ENCODE peak calls at places on chromosomes 13 and 19, in four cellular contexts. J is PC-9, T is breast epithelium, D is tibial artery. C is an unnamed sample. For H3K27me3, the result is how much of the 10 kb centered on the place peaks cover.

GRCh38 chr13:97339019-97339988 is 94.7 kb upstream of the RAP2A start:
- DNase-seq in J (no peak), T (no peak), D (peak), C (peak)

GRCh38 chr13:48579167-48579918 is 46.5 kb upstream of the RCBTB2 start:
- DNase-seq in J (no peak), T (no peak), D (no peak), C (no peak)

GRCh38 chr19:55248166-55248675 is 10.6 kb downstream of the PPP6R1 start:
- DNase-seq in J (no peak), T (no peak), D (no peak), C (no peak)

GRCh38 chr13:66635526-66635925 is 594.6 kb downstream of the PCDH9 start:
- DNase-seq in J (peak), T (no peak), D (no peak), C (no peak)

GRCh38 chr13:99281811-99282263 is 23.7 kb upstream of the GPR18 start:
- DNase-seq in J (no peak), T (no peak), D (peak), C (peak)

GRCh38 chr13:44004881-44005280 is 125.2 kb downstream of the LACC1 start:
- DNase-seq in J (no peak), T (no peak), D (no peak), C (no peak)

GRCh38 chr13:22189176-22190048 is 518.5 kb downstream of the FGF9 start:
- DNase-seq in J (no peak), T (no peak), D (no peak), C (no peak)

GRCh38 chr13:64239372-64239771 is 2823.7 kb upstream of the PCDH20 start:
- DNase-seq in J (no peak), T (no peak), D (no peak), C (no peak)

GRCh38 chr19:15253513-15253912 is 21.3 kb upstream of the EPHX3 start:
- DNase-seq in J (no peak), T (no peak), D (peak), C (no peak)

GRCh38 chr19:35330475-35330874 is 1.5 kb downstream of the CD22 start:
- DNase-seq in J (no peak), T (no peak), D (no peak), C (no peak)

GRCh38 chr13:109698779-109699178 is 87.6 kb downstream of the IRS2 start:
- DNase-seq in J (no peak), T (no peak), D (no peak), C (no peak)

DNA sequence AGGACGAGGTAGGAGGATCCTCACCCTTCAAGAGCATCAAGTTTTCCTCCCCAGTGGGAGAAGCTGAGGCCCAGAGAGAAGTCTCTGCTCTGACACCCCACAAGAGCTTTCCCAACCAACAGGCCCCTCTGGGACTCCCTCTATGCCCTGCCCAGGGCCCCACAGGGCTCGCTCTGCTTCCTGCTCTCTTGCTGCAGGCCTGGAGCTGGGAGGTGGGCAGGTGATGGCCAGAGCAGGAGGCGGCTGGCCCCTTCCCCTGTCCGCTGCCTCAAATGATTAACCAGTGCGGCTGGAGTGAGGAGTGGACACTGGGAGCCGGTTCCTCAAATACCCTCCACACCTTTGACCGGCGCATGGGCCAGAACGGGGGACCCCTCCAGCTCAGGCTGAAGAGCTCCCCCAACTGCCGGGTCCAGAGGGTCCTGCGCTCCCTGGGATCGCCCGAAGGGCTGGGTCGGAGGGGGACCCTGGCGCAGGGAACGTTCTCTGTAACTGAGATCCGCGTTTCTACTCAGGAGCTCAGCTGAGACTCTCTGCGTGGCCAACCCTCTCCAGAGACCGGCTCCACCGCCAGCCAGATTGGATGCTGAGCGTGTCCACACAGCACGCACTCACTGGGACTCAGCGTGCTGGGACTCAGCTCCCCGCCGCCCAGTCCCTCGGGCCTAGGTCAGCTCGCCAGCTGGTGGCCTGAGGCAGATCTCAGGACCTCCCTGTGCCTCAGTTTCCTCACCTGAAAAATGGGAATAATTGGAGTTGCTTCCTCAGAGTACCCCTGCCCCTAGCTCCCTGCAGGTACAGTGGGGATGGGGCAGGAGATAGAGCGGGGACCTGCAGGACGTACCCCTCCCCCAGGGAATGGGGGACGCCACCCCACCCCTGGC is 6.7 kb upstream of the ONECUT3 start:
- DNase-seq in J (peak), T (no peak), D (no peak), C (no peak)
- H3K27me3 ChIP-seq in J (under half), T (under half), D (half or more), C (half or more)

DNA sequence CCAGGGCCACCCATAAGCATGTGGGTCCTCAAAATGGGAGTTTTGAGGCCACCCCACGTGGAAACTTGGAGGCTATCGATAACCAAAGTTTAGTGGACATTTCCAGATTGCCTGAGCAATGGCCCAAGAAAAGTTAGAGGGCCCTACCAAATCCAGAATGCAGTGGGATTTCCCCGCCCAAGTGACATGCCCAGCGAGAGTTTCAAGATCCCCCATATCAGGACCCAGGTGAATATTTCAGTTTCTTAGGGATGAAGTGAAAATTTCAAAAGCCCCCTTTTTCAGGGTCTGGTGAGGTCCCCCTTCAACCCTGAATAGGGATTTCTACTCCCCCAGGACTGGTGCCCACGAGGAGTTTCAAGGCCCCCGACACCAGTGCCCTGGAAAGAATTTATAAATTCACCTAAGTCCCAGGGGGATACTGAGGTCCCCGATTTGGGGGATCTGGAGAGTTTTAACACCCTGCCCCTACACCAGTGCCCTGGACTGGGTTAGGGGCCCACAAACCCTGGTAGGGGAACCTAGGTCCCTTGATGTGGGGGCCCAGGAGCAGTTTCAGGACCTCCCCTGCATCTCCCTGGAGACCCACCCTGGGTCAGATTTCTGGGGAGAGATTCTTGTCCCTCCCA is 695 bp downstream of the BST2 start:
- DNase-seq in J (no peak), T (no peak), D (no peak), C (no peak)
- H3K4me3 ChIP-seq in J (no peak), T (peak), D (peak), C (peak)

DNA sequence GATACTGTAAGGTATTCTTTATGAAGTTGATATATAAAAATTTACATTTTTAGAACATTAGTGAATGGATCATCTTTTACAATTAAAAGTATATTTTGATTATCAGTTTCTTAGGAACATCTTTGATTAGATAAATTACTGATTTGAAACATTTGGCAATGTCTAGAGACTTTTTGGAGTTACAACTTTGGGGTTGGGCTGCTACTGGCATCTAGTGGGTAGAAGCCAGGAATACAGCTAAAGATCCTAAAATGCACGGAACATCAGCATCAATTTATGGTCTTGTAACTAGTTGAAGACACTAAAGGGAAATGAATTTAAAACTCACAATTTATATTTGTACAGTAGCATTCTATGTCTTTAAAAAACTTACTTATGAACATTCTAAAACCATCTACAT is 19.9 kb downstream of the POMP start:
- DNase-seq in J (no peak), T (no peak), D (no peak), C (no peak)
- TF ChIP-seq CTCF in J (no peak), T (no peak), D (no peak), C (peak)

DNA sequence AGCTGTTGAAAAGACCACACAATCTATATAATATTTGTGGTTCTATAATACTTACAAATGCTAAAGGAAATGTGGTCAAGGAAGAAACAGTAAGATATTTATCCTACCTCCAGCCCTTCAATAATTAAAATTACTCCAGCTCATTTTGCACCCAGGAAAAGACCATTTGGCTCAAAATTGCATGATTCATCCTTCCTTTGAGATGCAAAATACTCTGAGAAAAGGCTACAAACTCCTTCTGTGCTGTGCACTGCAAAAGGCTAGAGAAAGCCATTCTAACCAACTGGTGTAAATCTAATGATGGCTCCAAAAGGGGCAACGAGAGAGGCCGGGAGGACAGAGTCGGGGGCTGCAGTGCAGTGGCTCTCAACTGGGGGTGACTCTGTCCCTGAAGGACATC is 32.7 kb downstream of the SLC7A1 start:
- DNase-seq in J (no peak), T (no peak), D (no peak), C (no peak)
- H3K27me3 ChIP-seq in J (under half), T (under half), D (under half), C (under half)

GRCh38 chr19:56976995-56977906 is 136.7 kb upstream of the PEG3 start:
- DNase-seq in J (no peak), T (no peak), D (no peak), C (no peak)

GRCh38 chr19:56978023-56978565 is 137.6 kb upstream of the PEG3 start:
- DNase-seq in J (no peak), T (no peak), D (no peak), C (no peak)

GRCh38 chr19:56983148-56983547 is 136.6 kb upstream of the USP29 start:
- DNase-seq in J (no peak), T (no peak), D (no peak), C (no peak)

GRCh38 chr19:56983804-56984203 is 136.0 kb upstream of the USP29 start:
- DNase-seq in J (no peak), T (no peak), D (no peak), C (no peak)

GRCh38 chr19:56980864-56981263 is 138.9 kb upstream of the USP29 start:
- DNase-seq in J (no peak), T (no peak), D (no peak), C (no peak)
- H3K4me3 ChIP-seq in J (no peak), T (no peak), D (no peak), C (no peak)